ENCODE peak calls at places on chromosomes 5 and 9, in eight cellular contexts. One of them, this sample, is unnamed.

GRCh38 chr9:138063033-138063432 is 185.5 kb downstream of the CACNA1B start:
- DNase-seq in AG09309: no peak
- DNase-seq in bronchial epithelial cell: no peak
- DNase-seq in left ventricle myocardium inferior: no peak
- DNase-seq in HCT116: no peak
- DNase-seq in GM12865: no peak
- DNase-seq in lower lobe of right lung: no peak
- DNase-seq in AG10803: no peak
- DNase-seq in this sample: no peak

GRCh38 chr5:172902497-172903472 is 56.4 kb upstream of the RPL26L1 start:
- DNase-seq in AG09309: peak
- DNase-seq in bronchial epithelial cell: peak
- DNase-seq in left ventricle myocardium inferior: peak
- DNase-seq in HCT116: peak
- DNase-seq in GM12865: no peak
- DNase-seq in lower lobe of right lung: peak
- DNase-seq in AG10803: peak
- DNase-seq in this sample: peak

GRCh38 chr5:112957970-112958773 is 18.4 kb upstream of the DCP2 start:
- DNase-seq in AG09309: peak
- DNase-seq in bronchial epithelial cell: peak
- DNase-seq in left ventricle myocardium inferior: peak
- DNase-seq in HCT116: peak
- DNase-seq in GM12865: peak
- DNase-seq in lower lobe of right lung: peak
- DNase-seq in AG10803: peak
- DNase-seq in this sample: peak

GRCh38 chr9:93238953-93239352 is 55.0 kb downstream of the WNK2 start:
- DNase-seq in AG09309: no peak
- DNase-seq in bronchial epithelial cell: no peak
- DNase-seq in left ventricle myocardium inferior: no peak
- DNase-seq in HCT116: no peak
- DNase-seq in GM12865: no peak
- DNase-seq in lower lobe of right lung: no peak
- DNase-seq in AG10803: no peak
- DNase-seq in this sample: no peak

GRCh38 chr9:89625721-89626687 is 21.2 kb downstream of the GADD45G start:
- DNase-seq in AG09309: no peak
- DNase-seq in bronchial epithelial cell: no peak
- DNase-seq in left ventricle myocardium inferior: no peak
- DNase-seq in HCT116: no peak
- DNase-seq in GM12865: no peak
- DNase-seq in lower lobe of right lung: no peak
- DNase-seq in AG10803: no peak
- DNase-seq in this sample: no peak

GRCh38 chr5:126594077-126594476 is 942 bp downstream of the ALDH7A1 start:
- DNase-seq in AG09309: no peak
- DNase-seq in bronchial epithelial cell: peak
- DNase-seq in left ventricle myocardium inferior: no peak
- DNase-seq in HCT116: no peak
- DNase-seq in GM12865: no peak
- DNase-seq in lower lobe of right lung: no peak
- DNase-seq in AG10803: peak
- DNase-seq in this sample: no peak

GRCh38 chr5:148808864-148809642 is 17.4 kb upstream of the ADRB2 start:
- DNase-seq in AG09309: no peak
- DNase-seq in bronchial epithelial cell: no peak
- DNase-seq in left ventricle myocardium inferior: peak
- DNase-seq in HCT116: no peak
- DNase-seq in GM12865: peak
- DNase-seq in lower lobe of right lung: peak
- DNase-seq in AG10803: no peak
- DNase-seq in this sample: no peak

GRCh38 chr5:58922392-58923171 is 339.7 kb downstream of the RAB3C start:
- DNase-seq in AG09309: no peak
- DNase-seq in bronchial epithelial cell: no peak
- DNase-seq in left ventricle myocardium inferior: peak
- DNase-seq in HCT116: no peak
- DNase-seq in GM12865: no peak
- DNase-seq in lower lobe of right lung: peak
- DNase-seq in AG10803: peak
- DNase-seq in this sample: no peak

GRCh38 chr5:170832241-170832640 is 29.6 kb upstream of the RANBP17 start:
- DNase-seq in AG09309: no peak
- DNase-seq in bronchial epithelial cell: no peak
- DNase-seq in left ventricle myocardium inferior: no peak
- DNase-seq in HCT116: no peak
- DNase-seq in GM12865: no peak
- DNase-seq in lower lobe of right lung: no peak
- DNase-seq in AG10803: no peak
- DNase-seq in this sample: no peak

GRCh38 chr5:78778538-78778937 is 130.0 kb upstream of the LHFPL2 start:
- DNase-seq in AG09309: no peak
- DNase-seq in bronchial epithelial cell: peak
- DNase-seq in left ventricle myocardium inferior: no peak
- DNase-seq in HCT116: no peak
- DNase-seq in GM12865: no peak
- DNase-seq in lower lobe of right lung: no peak
- DNase-seq in AG10803: peak
- DNase-seq in this sample: no peak

GRCh38 chr9:37390759-37391158 is 31.7 kb upstream of the GRHPR start:
- DNase-seq in AG09309: no peak
- DNase-seq in bronchial epithelial cell: peak
- DNase-seq in left ventricle myocardium inferior: no peak
- DNase-seq in HCT116: peak
- DNase-seq in GM12865: peak
- DNase-seq in lower lobe of right lung: no peak
- DNase-seq in AG10803: no peak
- DNase-seq in this sample: no peak

GRCh38 chr5:175257847-175258194 is 186.2 kb downstream of the DRD1 start:
- DNase-seq in AG09309: no peak
- DNase-seq in bronchial epithelial cell: no peak
- DNase-seq in left ventricle myocardium inferior: no peak
- DNase-seq in HCT116: no peak
- DNase-seq in GM12865: no peak
- DNase-seq in lower lobe of right lung: no peak
- DNase-seq in AG10803: no peak
- DNase-seq in this sample: no peak

GRCh38 chr9:8858250-8859161 is 1058.9 kb upstream of the DMAC1 start:
- DNase-seq in AG09309: no peak
- DNase-seq in bronchial epithelial cell: no peak
- DNase-seq in left ventricle myocardium inferior: no peak
- DNase-seq in HCT116: no peak
- DNase-seq in GM12865: no peak
- DNase-seq in lower lobe of right lung: no peak
- DNase-seq in AG10803: no peak
- DNase-seq in this sample: no peak

GRCh38 chr9:7963026-7963425 is 163.4 kb upstream of the DMAC1 start:
- DNase-seq in AG09309: no peak
- DNase-seq in bronchial epithelial cell: peak
- DNase-seq in left ventricle myocardium inferior: no peak
- DNase-seq in HCT116: no peak
- DNase-seq in GM12865: no peak
- DNase-seq in lower lobe of right lung: no peak
- DNase-seq in AG10803: no peak
- DNase-seq in this sample: no peak

GRCh38 chr9:130490981-130491380 is 46.2 kb downstream of the ASS1 start:
- DNase-seq in AG09309: no peak
- DNase-seq in bronchial epithelial cell: no peak
- DNase-seq in left ventricle myocardium inferior: no peak
- DNase-seq in HCT116: no peak
- DNase-seq in GM12865: no peak
- DNase-seq in lower lobe of right lung: no peak
- DNase-seq in AG10803: no peak
- DNase-seq in this sample: no peak

GRCh38 chr5:159874308-159874707 is 42.0 kb upstream of the ADRA1B start:
- DNase-seq in AG09309: no peak
- DNase-seq in bronchial epithelial cell: peak
- DNase-seq in left ventricle myocardium inferior: no peak
- DNase-seq in HCT116: no peak
- DNase-seq in GM12865: no peak
- DNase-seq in lower lobe of right lung: no peak
- DNase-seq in AG10803: no peak
- DNase-seq in this sample: no peak

GRCh38 chr9:86706391-86706790 is 240.9 kb downstream of the GAS1 start:
- DNase-seq in AG09309: no peak
- DNase-seq in bronchial epithelial cell: peak
- DNase-seq in left ventricle myocardium inferior: no peak
- DNase-seq in HCT116: no peak
- DNase-seq in GM12865: no peak
- DNase-seq in lower lobe of right lung: no peak
- DNase-seq in AG10803: peak
- DNase-seq in this sample: no peak

GRCh38 chr5:11962122-11962521 is 57.9 kb upstream of the CTNND2 start:
- DNase-seq in AG09309: no peak
- DNase-seq in bronchial epithelial cell: no peak
- DNase-seq in left ventricle myocardium inferior: no peak
- DNase-seq in HCT116: no peak
- DNase-seq in GM12865: no peak
- DNase-seq in lower lobe of right lung: no peak
- DNase-seq in AG10803: no peak
- DNase-seq in this sample: no peak

GRCh38 chr9:35685506-35685905 is 4.2 kb downstream of the TPM2 start:
- DNase-seq in AG09309: no peak
- DNase-seq in bronchial epithelial cell: no peak
- DNase-seq in left ventricle myocardium inferior: no peak
- DNase-seq in HCT116: no peak
- DNase-seq in GM12865: no peak
- DNase-seq in lower lobe of right lung: no peak
- DNase-seq in AG10803: no peak
- DNase-seq in this sample: no peak

DNA sequence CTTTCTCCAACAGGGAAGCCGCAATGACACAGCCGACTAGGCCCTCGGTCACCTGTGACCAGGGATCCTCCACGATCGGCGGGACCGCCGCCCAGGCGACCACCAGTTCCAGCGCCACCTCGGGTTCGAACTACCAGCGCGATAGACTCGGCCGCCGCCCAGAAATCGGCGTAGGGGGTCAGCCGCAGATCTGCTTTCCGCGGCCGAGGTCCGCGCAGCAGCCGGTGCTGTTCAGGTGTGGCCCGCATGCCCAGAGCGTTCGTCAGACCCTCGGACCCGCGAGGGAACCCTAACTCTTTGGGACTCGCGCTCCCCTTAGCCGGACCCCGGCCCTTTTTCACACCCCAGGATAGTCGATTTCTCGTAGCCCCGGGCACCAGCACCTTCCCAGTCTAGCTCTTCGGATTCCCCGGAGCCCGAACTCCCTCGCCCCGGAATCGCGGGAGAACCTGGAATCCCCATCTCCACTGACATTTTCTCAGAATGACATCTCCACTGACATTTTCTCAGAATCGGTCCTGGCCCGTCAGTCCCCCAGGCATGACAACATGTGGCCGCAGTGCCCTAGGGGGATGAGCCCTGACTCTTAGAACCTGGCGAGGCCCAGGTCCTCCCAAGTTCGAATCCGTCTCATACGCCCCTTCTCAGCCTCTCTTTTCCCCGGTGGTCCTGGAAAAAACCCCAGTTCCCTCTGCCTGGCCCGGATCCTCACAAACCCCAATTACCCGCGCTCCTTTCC is 428 bp downstream of the C5orf52 start:
- DNase-seq in AG09309: no peak
- DNase-seq in bronchial epithelial cell: no peak
- DNase-seq in left ventricle myocardium inferior: no peak
- DNase-seq in HCT116: no peak
- DNase-seq in GM12865: no peak
- DNase-seq in lower lobe of right lung: no peak
- DNase-seq in AG10803: no peak
- DNase-seq in this sample: no peak
- TF ChIP-seq CTCF in AG09309: no peak
- TF ChIP-seq CTCF in bronchial epithelial cell: no peak
- TF ChIP-seq CTCF in left ventricle myocardium inferior: no peak
- TF ChIP-seq CTCF in HCT116: no peak
- TF ChIP-seq CTCF in GM12865: no peak
- TF ChIP-seq CTCF in lower lobe of right lung: no peak
- TF ChIP-seq CTCF in AG10803: no peak
- TF ChIP-seq CTCF in this sample: no peak

DNA sequence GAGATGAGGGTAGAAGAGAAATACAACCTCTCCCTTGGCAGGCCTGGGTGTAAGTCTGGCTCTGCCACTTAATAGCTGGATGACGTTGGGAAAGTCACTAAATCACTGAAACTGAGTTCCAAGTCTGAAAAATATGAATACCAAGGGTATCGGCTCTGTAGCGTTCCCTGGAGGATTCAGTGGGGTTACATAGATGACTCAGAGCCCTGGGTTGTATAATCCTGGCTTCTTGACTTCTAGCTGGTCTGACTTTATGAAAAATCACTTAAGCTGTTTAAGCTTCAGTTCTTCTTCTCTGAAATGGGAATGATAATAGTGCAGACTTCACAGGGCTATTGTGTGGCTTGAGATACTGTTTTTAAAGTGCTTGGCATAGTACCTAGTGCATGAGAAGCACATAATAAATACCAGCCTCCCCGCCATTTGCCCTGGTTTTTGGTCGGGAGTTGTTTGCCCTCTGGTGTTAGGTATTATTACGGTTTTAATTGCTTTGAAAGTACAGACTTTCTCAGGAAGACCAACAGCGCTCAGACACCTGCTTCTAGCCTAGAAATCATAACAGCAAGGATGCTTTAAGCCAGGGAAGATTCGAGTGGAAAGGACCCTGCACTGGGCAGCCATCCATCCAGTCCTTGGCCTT is 43.0 kb downstream of the CYFIP2 start:
- DNase-seq in AG09309: peak
- DNase-seq in bronchial epithelial cell: no peak
- DNase-seq in left ventricle myocardium inferior: no peak
- DNase-seq in HCT116: no peak
- DNase-seq in GM12865: peak
- DNase-seq in lower lobe of right lung: no peak
- DNase-seq in AG10803: peak
- DNase-seq in this sample: peak
- TF ChIP-seq CTCF in AG09309: peak
- TF ChIP-seq CTCF in bronchial epithelial cell: peak
- TF ChIP-seq CTCF in left ventricle myocardium inferior: peak
- TF ChIP-seq CTCF in HCT116: peak
- TF ChIP-seq CTCF in GM12865: peak
- TF ChIP-seq CTCF in lower lobe of right lung: no peak
- TF ChIP-seq CTCF in AG10803: peak
- TF ChIP-seq CTCF in this sample: peak

DNA sequence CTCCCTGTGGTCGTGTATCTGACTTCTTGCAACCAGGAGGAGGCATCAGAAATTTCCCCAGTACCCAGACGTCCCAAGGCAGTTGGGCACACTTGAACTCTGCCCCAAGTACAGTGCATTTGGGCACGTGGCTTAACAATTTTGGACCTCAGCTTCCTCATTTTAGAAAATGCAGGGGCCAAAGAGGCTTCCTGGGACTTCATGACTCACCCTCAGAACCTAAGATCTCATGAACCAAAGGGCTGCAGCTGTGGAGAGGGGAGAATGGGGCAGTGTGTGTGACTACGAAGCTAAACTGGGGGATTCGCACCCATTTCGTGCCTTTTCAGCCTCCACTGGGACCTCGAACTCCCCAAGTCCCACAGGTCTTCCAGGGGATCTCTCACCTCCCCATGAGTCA is 59.2 kb downstream of the SYK start:
- DNase-seq in AG09309: no peak
- DNase-seq in bronchial epithelial cell: no peak
- DNase-seq in left ventricle myocardium inferior: no peak
- DNase-seq in HCT116: no peak
- DNase-seq in GM12865: no peak
- DNase-seq in lower lobe of right lung: no peak
- DNase-seq in AG10803: no peak
- DNase-seq in this sample: no peak
- TF ChIP-seq CTCF in AG09309: no peak
- TF ChIP-seq CTCF in bronchial epithelial cell: no peak
- TF ChIP-seq CTCF in left ventricle myocardium inferior: no peak
- TF ChIP-seq CTCF in HCT116: no peak
- TF ChIP-seq CTCF in GM12865: no peak
- TF ChIP-seq CTCF in lower lobe of right lung: no peak
- TF ChIP-seq CTCF in AG10803: no peak
- TF ChIP-seq CTCF in this sample: no peak

GRCh38 chr9:10204276-10204675 is 408.5 kb downstream of the PTPRD start:
- DNase-seq in AG09309: no peak
- DNase-seq in bronchial epithelial cell: no peak
- DNase-seq in left ventricle myocardium inferior: no peak
- DNase-seq in HCT116: no peak
- DNase-seq in GM12865: no peak
- DNase-seq in lower lobe of right lung: no peak
- DNase-seq in AG10803: no peak
- DNase-seq in this sample: no peak
- TF ChIP-seq CTCF in AG09309: no peak
- TF ChIP-seq CTCF in bronchial epithelial cell: no peak
- TF ChIP-seq CTCF in left ventricle myocardium inferior: no peak
- TF ChIP-seq CTCF in HCT116: no peak
- TF ChIP-seq CTCF in GM12865: no peak
- TF ChIP-seq CTCF in lower lobe of right lung: no peak
- TF ChIP-seq CTCF in AG10803: no peak
- TF ChIP-seq CTCF in this sample: no peak